ENCODE peak calls at places on chromosome 4, in four cellular contexts. V is A549, A is K562, K is HepG2. N is an unnamed sample.

GRCh38 chr4:11409632-11410031 is 19.1 kb downstream of the HS3ST1 start:
- DNase-seq in A (no peak), K (no peak), V (no peak), N (no peak)

GRCh38 chr4:6011686-6012085 is 6.5 kb downstream of the C4orf50 start:
- DNase-seq in V (no peak), A (no peak), K (no peak), N (no peak)

GRCh38 chr4:113969935-113970334 is 9.5 kb downstream of the ARSJ start:
- DNase-seq in V (no peak), A (no peak), K (no peak), N (no peak)

GRCh38 chr4:158722291-158722916 is 792 bp downstream of the PPID start:
- DNase-seq in V (peak), A (peak), K (peak), N (no peak)

GRCh38 chr4:95510145-95510544 is 38.6 kb downstream of the UNC5C start:
- DNase-seq in A (peak), K (peak), V (peak), N (no peak)

GRCh38 chr4:120198411-120198810 is 131.8 kb upstream of the MAD2L1 start:
- DNase-seq in V (no peak), K (no peak), A (no peak), N (no peak)

GRCh38 chr4:186265683-186266648 is at the start of gene F11:
- DNase-seq in K (peak), V (no peak), A (no peak), N (no peak)

GRCh38 chr4:8270418-8270771 is 841 bp downstream of the HTRA3 start:
- DNase-seq in V (no peak), K (no peak), A (no peak), N (no peak)

GRCh38 chr4:140344111-140344510 is 29.3 kb upstream of the SCOC start:
- DNase-seq in A (no peak), K (no peak), V (no peak), N (no peak)

GRCh38 chr4:155489261-155489660 is 112.5 kb upstream of the MAP9 start:
- DNase-seq in A (no peak), V (no peak), K (no peak), N (no peak)

GRCh38 chr4:104749062-104749461 is 254.4 kb upstream of the CXXC4 start:
- DNase-seq in V (peak), K (no peak), A (no peak), N (no peak)

GRCh38 chr4:140947507-140947906 is 185.8 kb downstream of the RNF150 start:
- DNase-seq in K (no peak), A (no peak), V (peak), N (no peak)

GRCh38 chr4:150209140-150209829 is 131.0 kb downstream of the DCLK2 start:
- DNase-seq in V (peak), A (peak), K (peak), N (no peak)

GRCh38 chr4:99300934-99301333 is 10.1 kb upstream of the ADH1A start:
- DNase-seq in K (peak), A (peak), V (peak), N (no peak)

GRCh38 chr4:75895744-75896314 is 6.4 kb downstream of the PPEF2 start:
- DNase-seq in K (peak), A (peak), V (peak), N (no peak)

GRCh38 chr4:31557444-31557843 is 837.3 kb downstream of the PCDH7 start:
- DNase-seq in A (peak), K (no peak), V (peak), N (no peak)

GRCh38 chr4:88573995-88574394 is 18.3 kb upstream of the HERC3 start:
- DNase-seq in V (peak), K (peak), A (no peak), N (no peak)

GRCh38 chr4:156781852-156782251 is 189.7 kb downstream of the PDGFC start:
- DNase-seq in V (peak), K (no peak), A (no peak), N (no peak)

DNA sequence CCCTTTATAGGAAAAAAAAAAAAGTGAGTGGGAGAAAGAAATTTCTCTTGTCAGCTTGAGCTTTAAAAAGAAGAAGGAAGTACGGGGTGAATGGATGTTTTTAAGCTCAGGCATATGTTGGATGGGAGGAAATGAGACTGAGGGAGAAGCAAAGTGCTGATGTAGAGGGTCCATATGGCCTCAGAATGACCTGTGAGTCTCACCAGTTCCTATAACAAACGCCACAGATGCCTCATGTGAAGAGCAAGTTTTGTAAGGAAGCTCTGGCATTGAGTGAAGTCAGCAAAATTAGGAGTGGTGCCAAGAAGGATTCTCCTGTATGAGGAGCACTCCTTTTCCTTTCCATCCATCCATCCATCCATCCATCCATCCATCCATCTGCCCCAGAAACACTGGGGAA is 214.6 kb downstream of the PTTG2 start:
- DNase-seq in K (no peak), V (no peak), A (no peak), N (no peak)
- TF ChIP-seq PHF8 in K (no peak), V (no peak), A (no peak), N (no peak)

GRCh38 chr4:138494931-138495330 is 252.8 kb upstream of the SLC7A11 start:
- DNase-seq in V (peak), K (peak), A (peak), N (peak)
- TF ChIP-seq PHF8 in V (no peak), K (no peak), A (no peak), N (no peak)

DNA sequence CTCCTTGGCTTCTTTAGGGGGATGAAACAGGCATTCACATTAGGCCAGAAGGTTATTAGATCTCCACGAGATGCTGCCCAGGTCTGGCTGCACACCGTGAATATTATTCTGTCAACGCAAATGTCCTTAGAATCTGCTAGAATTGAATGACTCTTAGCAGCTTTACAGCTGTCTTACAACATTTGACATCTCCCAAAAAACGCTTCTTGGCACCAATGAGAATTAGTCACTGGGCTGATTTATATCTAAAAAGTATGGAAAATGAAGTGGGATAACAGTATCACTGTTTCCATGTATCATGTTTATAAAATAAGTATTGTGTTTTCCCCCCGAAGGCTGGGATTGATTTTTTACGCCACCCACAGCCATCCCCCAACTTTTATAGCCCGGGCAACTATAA is 559.6 kb upstream of the FAT1 start:
- DNase-seq in K (no peak), V (no peak), A (no peak), N (no peak)
- TF ChIP-seq PHF8 in K (no peak), V (no peak), A (no peak), N (no peak)

DNA sequence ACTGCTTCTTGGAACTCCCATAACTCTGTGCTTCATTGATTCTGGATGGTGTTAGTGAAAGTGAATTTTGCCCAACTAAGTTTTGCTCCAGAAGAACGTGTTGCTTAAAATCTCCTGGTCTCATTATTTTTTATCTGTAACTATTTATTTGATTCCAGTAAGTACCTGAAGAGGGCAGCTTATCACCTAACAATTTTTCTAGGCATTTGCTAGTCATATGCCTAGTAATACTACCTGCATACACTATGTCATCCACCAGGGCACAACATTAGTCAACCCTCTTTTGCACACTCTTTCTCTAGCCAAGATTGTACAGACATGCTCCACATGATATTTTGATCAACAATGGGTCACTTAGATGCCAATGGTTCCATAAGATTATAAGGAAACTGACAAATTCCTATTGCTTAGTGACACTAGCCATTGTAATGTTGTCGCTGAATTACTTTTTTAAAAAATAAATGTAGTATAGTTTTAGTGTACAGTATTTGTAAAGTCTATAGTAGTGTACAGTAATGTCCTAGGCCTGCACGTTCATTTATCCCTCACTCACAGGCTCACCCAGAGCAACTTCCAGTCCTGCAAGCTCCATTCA is 499.9 kb upstream of the AADAT start:
- DNase-seq in V (peak), K (peak), A (no peak), N (no peak)
- TF ChIP-seq PHF8 in V (no peak), K (no peak), A (no peak), N (no peak)

DNA sequence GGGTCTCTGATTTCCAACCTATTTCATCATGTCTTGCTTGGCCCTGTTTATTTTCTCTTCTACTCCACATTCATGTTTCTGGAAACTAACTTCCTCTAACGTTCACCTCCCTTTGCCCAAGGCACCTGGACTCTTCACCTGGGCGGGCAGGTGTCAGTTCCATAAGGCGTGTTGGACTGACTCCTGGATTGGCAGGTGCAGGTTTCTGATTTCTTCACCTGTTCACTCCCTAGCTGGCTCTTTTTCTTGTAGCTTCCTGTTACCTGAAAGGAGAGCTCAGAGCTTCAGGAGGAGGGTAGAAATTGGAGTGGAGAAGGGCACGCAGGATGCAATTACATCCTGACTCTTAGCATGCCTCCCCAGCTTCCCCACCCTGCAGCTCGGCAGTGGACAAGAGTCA is 350.8 kb upstream of the KLF3 start:
- DNase-seq in K (no peak), A (no peak), V (no peak), N (no peak)
- TF ChIP-seq PHF8 in K (no peak), A (no peak), V (no peak), N (no peak)

GRCh38 chr4:111650553-111651183 is 494.6 kb upstream of the FAM241A start:
- DNase-seq in K (no peak), A (no peak), V (no peak), N (no peak)
- TF ChIP-seq PHF8 in K (no peak), A (no peak), V (no peak), N (no peak)

DNA sequence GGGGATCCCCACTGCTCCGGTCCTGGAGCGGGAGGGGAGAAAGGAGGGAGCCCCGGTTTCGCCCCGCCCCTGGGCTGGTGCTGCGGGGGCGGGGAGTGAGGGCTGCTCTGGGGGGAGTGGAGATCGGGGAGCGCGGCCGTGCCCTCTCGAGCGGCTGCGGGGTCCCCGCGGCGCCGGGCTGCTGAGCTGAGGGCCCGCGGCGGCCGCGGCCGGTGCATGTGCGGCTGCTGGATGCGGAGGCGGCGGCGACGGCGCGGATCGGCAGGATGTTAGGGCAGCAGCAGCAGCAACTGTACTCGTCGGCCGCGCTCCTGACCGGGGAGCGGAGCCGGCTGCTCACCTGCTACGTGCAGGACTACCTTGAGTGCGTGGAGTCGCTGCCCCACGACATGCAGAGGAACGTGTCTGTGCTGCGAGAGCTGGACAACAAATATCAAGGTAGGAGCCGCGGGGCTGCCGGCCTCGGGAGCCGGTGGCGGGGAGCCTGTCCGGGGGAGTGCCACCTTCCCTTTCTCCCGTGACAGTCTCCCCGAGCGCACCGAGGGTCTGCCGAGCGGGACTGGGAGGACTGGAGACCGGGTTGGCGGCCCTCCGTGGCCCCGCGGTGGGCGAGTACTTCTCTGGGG is at the start of gene ING2:
- DNase-seq in K (peak), A (peak), V (peak), N (no peak)
- TF ChIP-seq PHF8 in K (no peak), A (peak), V (no peak), N (peak)

GRCh38 chr4:94475794-94476193 is 24.1 kb downstream of the PDLIM5 start:
- DNase-seq in K (no peak), V (no peak), A (no peak), N (no peak)

GRCh38 chr4:94469221-94469784 is 17.6 kb downstream of the PDLIM5 start:
- DNase-seq in A (no peak), K (no peak), V (no peak), N (no peak)

GRCh38 chr4:94466923-94467322 is 15.2 kb downstream of the PDLIM5 start:
- DNase-seq in A (no peak), K (no peak), V (no peak), N (no peak)

GRCh38 chr4:94468093-94468492 is 16.4 kb downstream of the PDLIM5 start:
- DNase-seq in K (no peak), V (no peak), A (no peak), N (no peak)

DNA sequence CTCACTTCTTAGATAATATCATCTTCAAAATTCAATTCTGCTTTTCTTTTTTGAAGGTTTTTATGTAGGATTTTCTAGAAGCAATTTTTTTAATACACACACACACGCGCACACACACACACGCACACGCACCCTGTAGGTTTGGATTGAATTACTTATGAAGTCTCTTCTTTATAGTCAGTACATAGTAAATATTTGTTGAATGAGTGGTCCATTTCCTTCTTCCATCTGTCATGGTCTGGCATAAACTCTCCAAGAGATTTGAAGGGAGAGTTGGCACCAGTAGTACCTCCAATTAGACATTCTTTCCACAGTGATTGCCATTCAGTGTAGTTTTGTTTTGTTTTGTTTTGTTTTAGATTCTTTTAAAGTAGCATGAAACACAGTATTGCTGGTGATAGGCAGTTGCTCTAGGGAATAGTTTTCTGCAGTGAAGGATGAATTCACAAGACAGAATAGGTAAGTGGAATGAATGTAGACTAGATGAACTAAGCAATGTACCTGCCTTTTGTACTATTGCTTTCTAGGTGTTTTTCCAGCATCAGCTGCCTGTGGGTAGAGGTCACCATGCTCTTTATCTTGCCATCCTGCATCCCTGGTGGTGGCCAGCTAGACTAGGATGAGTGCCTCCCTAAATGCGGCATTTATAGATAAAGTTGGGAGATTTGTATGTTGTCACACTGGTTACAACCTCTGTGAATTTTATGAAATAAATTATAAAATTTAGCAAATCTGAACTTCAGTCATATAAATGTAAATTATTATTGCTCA is 20.5 kb downstream of the PDLIM5 start:
- DNase-seq in V (no peak), A (no peak), K (peak), N (no peak)
- TF ChIP-seq PHF8 in V (no peak), A (no peak), K (no peak), N (no peak)

GRCh38 chr4:54668031-54668611 is 10.4 kb downstream of the KIT start:
- DNase-seq in A (peak), V (no peak), K (no peak), N (no peak)

GRCh38 chr4:54664400-54664799 is 6.6 kb downstream of the KIT start:
- DNase-seq in V (no peak), A (no peak), K (no peak), N (no peak)

GRCh38 chr4:54669831-54670230 is 12.1 kb downstream of the KIT start:
- DNase-seq in K (no peak), V (no peak), A (no peak), N (no peak)
- TF ChIP-seq PHF8 in K (no peak), V (no peak), A (no peak), N (no peak)

GRCh38 chr4:168731706-168732414 is 235.0 kb downstream of the PALLD start:
- DNase-seq in V (no peak), K (no peak), A (no peak), N (no peak)

GRCh38 chr4:168732714-168733113 is 235.9 kb downstream of the PALLD start:
- DNase-seq in A (no peak), K (no peak), V (no peak), N (no peak)

GRCh38 chr4:168735735-168736134 is 238.9 kb downstream of the PALLD start:
- DNase-seq in V (no peak), K (no peak), A (no peak), N (no peak)

GRCh38 chr4:168734703-168735688 is 238.1 kb downstream of the PALLD start:
- DNase-seq in A (no peak), K (no peak), V (no peak), N (no peak)

GRCh38 chr4:168731006-168731636 is 234.3 kb downstream of the PALLD start:
- DNase-seq in V (no peak), K (no peak), A (no peak), N (no peak)
- TF ChIP-seq PHF8 in V (no peak), K (no peak), A (no peak), N (no peak)